ENCODE peak calls at places on chromosomes 16 and 17, in four cellular contexts. A is AG09319, E is PC-3, X is SK-N-MC. Q is an unnamed sample.

GRCh38 chr16:67846063-67846319 is 742 bp upstream of the NUTF2 start:
- DNase-seq in X (no peak), A (no peak), E (no peak), Q (no peak)

GRCh38 chr16:73308776-73309175 is 260.8 kb upstream of the ZFHX3 start:
- DNase-seq in A (no peak), E (no peak), X (no peak), Q (no peak)

GRCh38 chr16:75351183-75351582 is 82.1 kb downstream of the CFDP1 start:
- DNase-seq in A (peak; percentile 19), E (peak; percentile 53), X (no peak), Q (no peak)

GRCh38 chr16:89711601-89712475 is 8.9 kb downstream of the VPS9D1 start:
- DNase-seq in E (peak; percentile 68), A (no peak), X (no peak), Q (no peak)

GRCh38 chr16:69073181-69073669 is 32.2 kb upstream of the HAS3 start:
- DNase-seq in X (no peak), A (peak; percentile 25), E (peak; percentile 96), Q (no peak)

GRCh38 chr17:20920813-20921199 is 122.0 kb downstream of the USP22 start:
- DNase-seq in A (no peak), X (no peak), E (no peak), Q (no peak)

GRCh38 chr17:42026821-42027539 is 7.1 kb downstream of the NKIRAS2 start:
- DNase-seq in X (no peak), E (no peak), A (no peak), Q (no peak)

GRCh38 chr16:51880776-51881175 is 666.2 kb downstream of the TOX3 start:
- DNase-seq in A (peak; percentile 49), E (peak; percentile 40), X (no peak), Q (no peak)

GRCh38 chr16:75580-76501 is 2.2 kb upstream of the MPG start:
- DNase-seq in X (no peak), A (peak; percentile 68), E (no peak), Q (peak; percentile 92)

GRCh38 chr17:80780381-80781187 is 211.1 kb upstream of the CHMP6 start:
- DNase-seq in A (no peak), E (no peak), X (no peak), Q (no peak)

GRCh38 chr17:79301469-79301868 is 226.8 kb downstream of the ENGASE start:
- DNase-seq in E (no peak), A (no peak), X (no peak), Q (no peak)

Q was measured in coronary artery.